ENCODE peak calls at places on chromosome 16, in four cellular contexts. G is glutamatergic neuron, H is H9, F is cardiac muscle cell. M is an unnamed sample.

GRCh38 chr16:80113876-80114574 is 426.8 kb upstream of the DYNLRB2 start:
- DNase-seq in F (no peak), H (no peak), G (no peak), M (no peak)

GRCh38 chr16:83011939-83012338 is 385.2 kb downstream of the CDH13 start:
- DNase-seq in F (no peak), H (no peak), G (no peak), M (no peak)

GRCh38 chr16:53456625-53457024 is 22.4 kb downstream of the RBL2 start:
- DNase-seq in F (no peak), G (no peak), H (no peak), M (no peak)

GRCh38 chr16:1964046-1964505 is 550 bp downstream of the RPS2 start:
- DNase-seq in G (peak; percentile 71), H (no peak), F (peak; percentile 54), M (peak; percentile 53)

GRCh38 chr16:16029431-16030011 is 80.1 kb downstream of the ABCC1 start:
- DNase-seq in F (peak; percentile 43), G (no peak), H (no peak), M (no peak)

GRCh38 chr16:81494888-81495287 is 50.3 kb downstream of the CMIP start:
- DNase-seq in G (no peak), H (no peak), F (no peak), M (no peak)

GRCh38 chr16:882256-882655 is 81.7 kb upstream of the GNG13 start:
- DNase-seq in F (no peak), G (no peak), H (no peak), M (no peak)

GRCh38 chr16:75239463-75240122 is 11.8 kb downstream of the BCAR1 start:
- DNase-seq in G (peak; percentile 14), H (peak; percentile 22), F (no peak), M (peak; percentile 2)

DNA sequence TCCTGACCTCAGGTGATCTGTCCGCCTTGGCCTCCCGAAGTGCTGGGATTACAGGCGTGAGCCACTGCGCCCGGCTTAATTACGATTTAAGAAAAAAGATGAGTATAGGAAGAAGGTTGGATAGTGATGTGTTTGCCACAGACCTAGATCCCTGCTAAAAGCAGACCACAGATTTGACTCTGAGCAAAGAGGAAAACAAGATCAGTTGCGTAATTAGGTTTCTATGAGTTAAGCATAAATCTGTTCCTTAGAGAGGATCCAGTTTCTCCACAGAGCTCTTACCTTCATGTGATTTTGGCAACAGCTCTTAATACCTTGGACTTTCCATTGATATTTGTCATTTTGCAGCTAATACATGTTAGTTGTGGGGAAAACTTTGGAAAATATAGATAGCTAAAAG is 31.1 kb downstream of the CDH1 start:
- DNase-seq in G (no peak), F (no peak), H (no peak), M (no peak)
- TF ChIP-seq CTCF in G (no peak), F (no peak), H (no peak), M (no peak)

GRCh38 chr16:70467608-70468007 is 13.2 kb downstream of the FCSK start:
- DNase-seq in H (no peak), G (no peak), F (no peak), M (no peak)

GRCh38 chr16:70466812-70467090 is 12.4 kb downstream of the FCSK start:
- DNase-seq in F (peak; percentile 22), H (no peak), G (no peak), M (no peak)

GRCh38 chr16:70465999-70466811 is 11.8 kb downstream of the FCSK start:
- DNase-seq in H (no peak), G (no peak), F (no peak), M (no peak)

GRCh38 chr16:70468776-70469525 is 14.6 kb downstream of the FCSK start:
- DNase-seq in F (no peak), H (no peak), G (no peak), M (no peak)

GRCh38 chr16:70467113-70467512 is 12.7 kb downstream of the FCSK start:
- DNase-seq in G (no peak), H (no peak), F (no peak), M (no peak)
- TF ChIP-seq CTCF in G (no peak), H (peak; percentile 46), F (no peak), M (no peak)

GRCh38 chr16:5216681-5217080 is 119.1 kb upstream of the EEF2KMT start:
- DNase-seq in F (no peak), G (no peak), H (no peak), M (no peak)

GRCh38 chr16:5214466-5214865 is 116.9 kb upstream of the EEF2KMT start:
- DNase-seq in F (no peak), H (no peak), G (no peak), M (no peak)

GRCh38 chr16:5220705-5221104 is 123.1 kb upstream of the EEF2KMT start:
- DNase-seq in G (no peak), H (no peak), F (no peak), M (no peak)

DNA sequence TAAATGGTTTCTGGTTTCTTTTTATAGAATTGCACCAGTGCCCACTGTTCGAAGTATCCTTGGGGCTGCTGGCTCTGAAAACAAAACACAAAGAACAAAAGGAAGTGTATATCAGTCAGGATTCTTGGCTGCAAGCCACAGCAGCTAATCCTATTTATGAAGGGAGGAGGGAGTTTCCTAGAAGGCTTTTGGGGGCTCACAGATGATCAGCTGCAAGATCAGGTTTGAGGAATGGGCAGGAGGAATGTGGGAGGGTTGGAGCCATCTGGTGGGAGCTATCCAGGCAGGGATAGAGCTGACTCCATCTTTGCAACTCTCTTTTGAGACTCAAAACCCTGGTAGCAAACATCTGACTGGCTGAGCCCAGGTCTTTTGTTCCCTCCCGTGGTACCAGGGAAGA is 118.3 kb upstream of the EEF2KMT start:
- DNase-seq in H (no peak), G (no peak), F (no peak), M (no peak)
- TF ChIP-seq CTCF in H (no peak), G (no peak), F (no peak), M (no peak)

GRCh38 chr16:58127033-58127556 is 2.1 kb downstream of the CFAP20 start:
- DNase-seq in H (no peak), F (peak; percentile 61), G (no peak), M (no peak)

GRCh38 chr16:58124601-58124915 is 4.6 kb downstream of the CFAP20 start:
- DNase-seq in H (no peak), G (no peak), F (no peak), M (no peak)

GRCh38 chr16:58125041-58125440 is 4.1 kb downstream of the CFAP20 start:
- DNase-seq in G (no peak), H (no peak), F (no peak), M (no peak)

GRCh38 chr16:58126451-58126968 is 2.7 kb downstream of the CFAP20 start:
- DNase-seq in H (no peak), F (no peak), G (no peak), M (no peak)

GRCh38 chr16:58125781-58126335 is 3.3 kb downstream of the CFAP20 start:
- DNase-seq in F (no peak), H (no peak), G (no peak), M (no peak)
- TF ChIP-seq CTCF in F (peak; percentile 22), H (no peak), G (no peak), M (no peak)

GRCh38 chr16:28986492-28986891 is 1.6 kb downstream of the LAT start:
- DNase-seq in F (no peak), H (no peak), G (no peak), M (no peak)
- TF ChIP-seq CTCF in F (no peak), H (no peak), G (no peak), M (no peak)

GRCh38 chr16:66473654-66474519 is 46.8 kb downstream of the BEAN1 start:
- DNase-seq in H (no peak), F (no peak), G (no peak), M (no peak)
- TF ChIP-seq CTCF in H (no peak), F (no peak), G (no peak), M (no peak)

DNA sequence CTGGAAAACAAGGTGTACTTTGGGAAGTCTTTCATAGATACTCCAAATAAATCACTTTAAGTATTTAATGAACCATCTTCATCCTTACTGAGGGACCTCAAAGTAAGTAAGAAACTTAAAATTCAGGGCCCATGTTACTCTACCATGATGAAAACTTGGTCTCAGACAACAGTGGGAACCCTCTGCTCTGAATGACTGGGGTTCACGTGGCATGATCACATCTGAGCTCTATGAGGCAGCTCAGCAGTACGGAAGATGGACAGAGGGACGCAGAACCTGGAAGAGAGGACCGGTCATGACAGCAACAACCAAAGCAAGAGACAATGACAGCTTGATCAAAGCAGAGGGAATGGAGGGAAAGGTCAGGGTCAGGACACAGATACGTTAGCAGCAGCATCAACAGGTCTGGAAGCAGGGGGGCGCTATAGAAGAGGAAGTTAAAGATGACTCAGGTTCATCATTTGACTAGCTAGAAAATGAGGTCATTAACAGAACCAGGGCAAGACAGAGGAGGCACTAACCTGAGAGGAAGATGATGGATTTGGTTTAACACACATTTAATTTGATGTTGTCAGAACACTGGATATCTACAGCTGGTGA is 9.5 kb downstream of the XPO6 start:
- DNase-seq in G (no peak), F (no peak), H (no peak), M (no peak)
- TF ChIP-seq CTCF in G (no peak), F (no peak), H (peak; percentile 51), M (no peak)